ENCODE peak calls at places on chromosomes 13 and 19, in six cellular contexts. I, V, E, A, M and K are unnamed samples.

GRCh38 chr19:38384209-38385027 is 3.4 kb downstream of the GGN start:
- DNase-seq in I (no peak), V (no peak), E (no peak), A (no peak), M (no peak), K (no peak)

GRCh38 chr19:33403221-33403972 is 29.9 kb downstream of the CEBPG start:
- DNase-seq in I (no peak), V (no peak), E (no peak), A (no peak), M (no peak), K (peak; percentile 7)

GRCh38 chr19:17340302-17340870 is 3.0 kb downstream of the GTPBP3 start:
- DNase-seq in I (no peak), V (no peak), E (no peak), A (no peak), M (no peak), K (no peak)

GRCh38 chr13:73394066-73394465 is 335.3 kb downstream of the KLF5 start:
- DNase-seq in I (no peak), V (no peak), E (no peak), A (no peak), M (no peak), K (no peak)

GRCh38 chr13:78497702-78498319 is 105.5 kb downstream of the POU4F1 start:
- DNase-seq in I (no peak), V (no peak), E (no peak), A (no peak), M (no peak), K (no peak)

GRCh38 chr13:83327091-83327490 is 555.2 kb downstream of the SLITRK1 start:
- DNase-seq in I (no peak), V (no peak), E (no peak), A (no peak), M (no peak), K (no peak)

GRCh38 chr13:29336356-29336755 is 259.1 kb downstream of the SLC7A1 start:
- DNase-seq in I (no peak), V (no peak), E (no peak), A (no peak), M (no peak), K (no peak)

GRCh38 chr13:32791545-32792172 is 205.4 kb downstream of the PDS5B start:
- DNase-seq in I (no peak), V (no peak), E (no peak), A (no peak), M (no peak), K (no peak)

GRCh38 chr19:12840091-12841079 is 2.1 kb downstream of the MAST1 start:
- DNase-seq in I (no peak), V (no peak), E (no peak), A (no peak), M (no peak), K (peak; percentile 51)

GRCh38 chr19:12680034-12680433 is 1.6 kb downstream of the DHPS start:
- DNase-seq in I (no peak), V (no peak), E (no peak), A (no peak), M (no peak), K (no peak)

GRCh38 chr19:32911467-32911866 is 41.9 kb upstream of the SLC7A9 start:
- DNase-seq in I (no peak), V (no peak), E (no peak), A (no peak), M (no peak), K (no peak)

GRCh38 chr19:41218615-41219507 is at the start of gene AXL:
- DNase-seq in I (no peak), V (no peak), E (no peak), A (no peak), M (no peak), K (peak; percentile 89)

GRCh38 chr19:1884719-1885334 is 469 bp downstream of the ABHD17A start:
- DNase-seq in I (no peak), V (no peak), E (no peak), A (no peak), M (no peak), K (no peak)

GRCh38 chr13:28528388-28528787 is 33.5 kb upstream of the FLT1 start:
- DNase-seq in I (no peak), V (no peak), E (no peak), A (no peak), M (no peak), K (no peak)

GRCh38 chr19:5030822-5031221 is 61.9 kb downstream of the KDM4B start:
- DNase-seq in I (no peak), V (no peak), E (no peak), A (no peak), M (no peak), K (no peak)

GRCh38 chr13:59531571-59532091 is 632.1 kb downstream of the DIAPH3 start:
- DNase-seq in I (peak; percentile 63), V (no peak), E (no peak), A (no peak), M (no peak), K (peak; percentile 67)

GRCh38 chr13:44368062-44368591 is 5.5 kb upstream of the SERP2 start:
- DNase-seq in I (peak; percentile 52), V (no peak), E (no peak), A (no peak), M (no peak), K (no peak)

GRCh38 chr19:18741566-18742121 is 49.5 kb downstream of the COMP start:
- DNase-seq in I (peak; percentile 31), V (no peak), E (no peak), A (no peak), M (no peak), K (no peak)

GRCh38 chr13:84870190-84870589 is 929.0 kb downstream of the SLITRK6 start:
- DNase-seq in I (no peak), V (no peak), E (no peak), A (no peak), M (no peak), K (no peak)

GRCh38 chr19:18093439-18094161 is 4.0 kb upstream of the MAST3 start:
- DNase-seq in I (no peak), V (no peak), E (no peak), A (no peak), M (no peak), K (no peak)

GRCh38 chr19:42426643-42427042 is 545 bp downstream of the LIPE start:
- DNase-seq in I (no peak), V (no peak), E (no peak), A (no peak), M (no peak), K (no peak)

GRCh38 chr19:2329528-2329927 is 1.0 kb downstream of the SPPL2B start:
- DNase-seq in I (no peak), V (no peak), E (no peak), A (no peak), M (no peak), K (no peak)

GRCh38 chr19:17504030-17504429 is 7.4 kb upstream of the PGLS start:
- DNase-seq in I (no peak), V (no peak), E (no peak), A (no peak), M (no peak), K (no peak)

GRCh38 chr19:46859637-46860124 is 1.1 kb upstream of the ARHGAP35 start:
- DNase-seq in I (no peak), V (no peak), E (no peak), A (no peak), M (no peak), K (peak; percentile 93)

GRCh38 chr19:11338569-11339253 is 746 bp downstream of the RAB3D start:
- DNase-seq in I (no peak), V (no peak), E (no peak), A (no peak), M (no peak), K (no peak)

GRCh38 chr13:28231642-28232041 is 93.3 kb downstream of the PAN3 start:
- DNase-seq in I (no peak), V (no peak), E (no peak), A (no peak), M (no peak), K (no peak)